ENCODE peak calls at places on chromosome 20, in six cellular contexts. C is amniotic stem cell, H is NCI-H2081, T is choroid plexus epithelial cell, F is chondrocyte, K is C1 segment of cervical spinal cord. X is an unnamed sample.

GRCh38 chr20:58891686-58892125 is 39.2 kb downstream of the GNAS start:
- DNase-seq in C (no peak), H (peak), T (peak), F (no peak), K (peak), X (peak)

GRCh38 chr20:2246081-2246491 is 49.7 kb upstream of the TGM3 start:
- DNase-seq in C (no peak), H (no peak), T (no peak), F (no peak), K (no peak), X (peak)

GRCh38 chr20:8932192-8933150 is 136.4 kb upstream of the PLCB4 start:
- DNase-seq in C (peak), H (no peak), T (peak), F (no peak), K (no peak), X (no peak)

GRCh38 chr20:62534526-62535221 is 58.9 kb upstream of the GATA5 start:
- DNase-seq in C (no peak), H (no peak), T (no peak), F (no peak), K (no peak), X (no peak)

GRCh38 chr20:62940875-62941274 is 2.9 kb downstream of the GID8 start:
- DNase-seq in C (no peak), H (no peak), T (no peak), F (no peak), K (no peak), X (no peak)

GRCh38 chr20:6583134-6583738 is 184.2 kb upstream of the BMP2 start:
- DNase-seq in C (peak), H (peak), T (peak), F (no peak), K (peak), X (peak)

GRCh38 chr20:25271486-25272222 is 23.8 kb downstream of the PYGB start:
- DNase-seq in C (no peak), H (no peak), T (no peak), F (peak), K (no peak), X (no peak)

GRCh38 chr20:36550797-36551299 is 9.5 kb downstream of the MYL9 start:
- DNase-seq in C (no peak), H (no peak), T (peak), F (no peak), K (no peak), X (no peak)

GRCh38 chr20:33490023-33490933 is at the start of gene CBFA2T2:
- DNase-seq in C (peak), H (peak), T (peak), F (no peak), K (peak), X (no peak)

GRCh38 chr20:47159166-47159565 is 197.3 kb downstream of the ZMYND8 start:
- DNase-seq in C (no peak), H (no peak), T (no peak), F (no peak), K (no peak), X (no peak)

GRCh38 chr20:63532449-63532971 is 4.7 kb downstream of the PTK6 start:
- DNase-seq in C (no peak), H (no peak), T (no peak), F (no peak), K (no peak), X (no peak)

GRCh38 chr20:58900292-58900931 is 47.9 kb downstream of the GNAS start:
- DNase-seq in C (no peak), H (no peak), T (no peak), F (no peak), K (no peak), X (no peak)

GRCh38 chr20:21291026-21291425 is 12.1 kb upstream of the XRN2 start:
- DNase-seq in C (no peak), H (no peak), T (no peak), F (no peak), K (no peak), X (no peak)

GRCh38 chr20:63658749-63659187 is 656 bp downstream of the RTEL1 start:
- DNase-seq in C (no peak), H (no peak), T (peak), F (peak), K (no peak), X (no peak)

GRCh38 chr20:6708010-6708409 is 59.5 kb upstream of the BMP2 start:
- DNase-seq in C (no peak), H (no peak), T (peak), F (no peak), K (no peak), X (no peak)

GRCh38 chr20:2421247-2421646 is 40.5 kb downstream of the TGM6 start:
- DNase-seq in C (no peak), H (no peak), T (peak), F (no peak), K (no peak), X (no peak)

GRCh38 chr20:44701889-44702288 is 13.3 kb upstream of the CCN5 start:
- DNase-seq in C (no peak), H (no peak), T (no peak), F (no peak), K (no peak), X (no peak)

GRCh38 chr20:63520594-63520938 is at the start of gene PPDPF:
- DNase-seq in C (peak), H (peak), T (peak), F (no peak), K (peak), X (peak)

GRCh38 chr20:22577515-22578220 is 6.7 kb downstream of the FOXA2 start:
- DNase-seq in C (no peak), H (peak), T (no peak), F (no peak), K (no peak), X (no peak)

GRCh38 chr20:33983371-33983770 is 10.3 kb upstream of the RALY start:
- DNase-seq in C (no peak), H (no peak), T (no peak), F (no peak), K (no peak), X (no peak)

GRCh38 chr20:24911461-24911860 is 37.6 kb upstream of the CST7 start:
- DNase-seq in C (no peak), H (no peak), T (no peak), F (no peak), K (no peak), X (peak)

GRCh38 chr20:62808211-62808865 is 3.7 kb downstream of the OGFR start:
- DNase-seq in C (no peak), H (peak), T (peak), F (no peak), K (peak), X (peak)

GRCh38 chr20:25046181-25046641 is 11.7 kb downstream of the ACSS1 start:
- DNase-seq in C (no peak), H (no peak), T (no peak), F (peak), K (no peak), X (no peak)